ENCODE peak calls at places on chromosomes 3 and 15, in ten cellular contexts. C, U, S, N, Y, V, Q, G, E and T are unnamed samples.

GRCh38 chr3:99394831-99395733 is 243.3 kb upstream of the COL8A1 start:
- DNase-seq in E (no peak), C (no peak), G (no peak), V (no peak), N (no peak), U (no peak), Y (no peak), Q (no peak), S (no peak), T (no peak)

GRCh38 chr15:61171190-61171589 is 57.9 kb downstream of the RORA start:
- DNase-seq in E (no peak), Q (no peak), S (no peak), C (no peak), U (no peak), Y (no peak), V (no peak), G (no peak), N (no peak), T (no peak)

GRCh38 chr3:48397767-48398681 is 26.0 kb downstream of the FBXW12 start:
- DNase-seq in N (no peak), G (peak; percentile 86), Q (no peak), S (no peak), C (no peak), Y (no peak), V (no peak), U (no peak), E (no peak), T (no peak)

GRCh38 chr3:180680097-180680430 is 775 bp upstream of the CCDC39 start:
- DNase-seq in G (no peak), Q (no peak), U (no peak), N (peak; percentile 66), S (peak; percentile 8), E (peak; percentile 13), Y (no peak), V (no peak), C (no peak), T (no peak)

GRCh38 chr3:127629462-127630403 is 748 bp downstream of the PODXL2 start:
- DNase-seq in Q (no peak), E (no peak), C (no peak), G (no peak), Y (no peak), U (peak; percentile 83), N (no peak), V (no peak), S (peak; percentile 49), T (no peak)

GRCh38 chr3:136343446-136343845 is 93.3 kb downstream of the PCCB start:
- DNase-seq in S (no peak), U (no peak), G (no peak), V (no peak), C (no peak), N (no peak), Q (no peak), E (no peak), Y (no peak), T (no peak)

GRCh38 chr15:70014860-70015490 is 82.7 kb downstream of the TLE3 start:
- DNase-seq in V (no peak), G (no peak), Q (no peak), Y (no peak), S (peak; percentile 78), U (no peak), C (peak; percentile 43), N (no peak), E (no peak), T (no peak)

GRCh38 chr15:89790661-89791060 is 14.5 kb downstream of the MESP2 start:
- DNase-seq in Q (no peak), C (no peak), Y (no peak), U (no peak), G (no peak), V (no peak), E (no peak), S (no peak), N (no peak), T (no peak)

GRCh38 chr3:60949146-60949545 is 302.1 kb downstream of the FHIT start:
- DNase-seq in G (no peak), Y (no peak), V (no peak), Q (no peak), S (no peak), C (no peak), U (no peak), E (no peak), N (no peak), T (no peak)

GRCh38 chr15:78979456-78980320 is 34.8 kb upstream of the CTSH start:
- DNase-seq in G (no peak), N (peak; percentile 60), Y (peak; percentile 85), S (peak; percentile 67), E (peak; percentile 88), V (peak; percentile 81), Q (peak; percentile 82), U (peak; percentile 68), C (peak; percentile 81), T (no peak)

GRCh38 chr3:124315215-124316033 is 323.5 kb upstream of the ROPN1 start:
- DNase-seq in Y (no peak), E (no peak), S (no peak), V (peak; percentile 3), N (peak; percentile 8), G (peak; percentile 91), U (no peak), C (no peak), Q (no peak), T (no peak)

GRCh38 chr15:85118581-85118980 is 136.9 kb downstream of the PDE8A start:
- DNase-seq in V (no peak), G (peak; percentile 29), C (no peak), N (no peak), S (no peak), Y (no peak), U (no peak), Q (no peak), E (no peak), T (no peak)

GRCh38 chr15:77877869-77878577 is 199.5 kb downstream of the TBC1D2B start:
- DNase-seq in Y (no peak), U (no peak), G (no peak), C (no peak), V (no peak), E (no peak), S (no peak), N (no peak), Q (no peak), T (no peak)

GRCh38 chr15:25242166-25242879 is 196.5 kb downstream of the UBE3A start:
- DNase-seq in Q (peak; percentile 55), Y (no peak), G (no peak), N (no peak), V (no peak), S (no peak), C (no peak), U (no peak), E (no peak), T (peak; percentile 48)

GRCh38 chr15:41990243-41990605 is 17.9 kb upstream of the EHD4 start:
- DNase-seq in V (no peak), Q (no peak), N (no peak), E (no peak), C (no peak), U (no peak), S (no peak), Y (no peak), G (no peak), T (no peak)

GRCh38 chr15:38650936-38651327 is 86.3 kb upstream of the RASGRP1 start:
- DNase-seq in C (no peak), U (no peak), Y (no peak), Q (no peak), V (no peak), N (no peak), E (no peak), G (no peak), S (no peak), T (no peak)

GRCh38 chr3:150005243-150006102 is 34.8 kb upstream of the PFN2 start:
- DNase-seq in S (no peak), C (no peak), Y (no peak), V (no peak), E (no peak), G (no peak), U (no peak), N (no peak), Q (no peak), T (no peak)
- TF ChIP-seq POLR2AphosphoS5 in S (no peak), C (no peak), Y (no peak), V (no peak), E (no peak), G (no peak), U (no peak), N (no peak), Q (no peak), T (no peak)

GRCh38 chr3:44722103-44722401 is 7.4 kb upstream of the ZNF501 start:
- DNase-seq in S (no peak), U (no peak), Y (no peak), E (no peak), V (no peak), C (no peak), G (no peak), Q (no peak), N (no peak), T (no peak)
- H3K9me3 ChIP-seq in S (peaks cover 80% of the 10 kb centered on the region), U (peaks cover 93% of the 10 kb centered on the region), Y (peaks cover 73% of the 10 kb centered on the region), E (peaks cover 6% of the 10 kb centered on the region), V (peaks cover 53% of the 10 kb centered on the region), C (peaks cover 93% of the 10 kb centered on the region), G (peaks cover 98% of the 10 kb centered on the region), Q (peaks cover 50% of the 10 kb centered on the region), N (peaks cover 34% of the 10 kb centered on the region), T (peaks cover 69% of the 10 kb centered on the region)

GRCh38 chr3:19075037-19075436 is 73.3 kb upstream of the KCNH8 start:
- DNase-seq in V (no peak), U (no peak), Y (no peak), C (no peak), Q (no peak), S (no peak), N (no peak), G (no peak), E (no peak), T (no peak)

GRCh38 chr3:19073341-19074105 is 74.8 kb upstream of the KCNH8 start:
- DNase-seq in N (no peak), E (no peak), G (no peak), V (no peak), Q (no peak), S (no peak), C (no peak), Y (no peak), U (no peak), T (no peak)

GRCh38 chr3:19074257-19074938 is 73.9 kb upstream of the KCNH8 start:
- DNase-seq in E (no peak), Q (no peak), U (no peak), C (no peak), N (no peak), S (no peak), G (no peak), V (no peak), Y (no peak), T (no peak)

DNA sequence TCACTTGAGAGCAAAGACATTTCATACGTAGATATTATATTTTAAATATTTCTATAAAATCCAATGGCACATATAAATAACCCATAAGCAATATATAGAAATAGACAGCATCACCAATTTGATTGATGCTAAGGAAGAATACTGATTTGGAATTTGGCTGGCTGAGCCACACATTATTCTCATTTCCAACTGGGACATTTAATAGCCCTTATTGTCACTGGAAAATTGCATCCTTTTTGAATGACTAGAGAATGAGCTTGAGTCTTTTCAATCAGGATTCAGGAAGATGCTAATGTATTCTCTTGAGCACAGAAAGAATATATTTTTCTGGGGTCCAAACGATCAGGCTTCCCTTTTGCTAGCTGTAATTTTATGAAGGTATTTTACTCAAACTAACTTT is 70.9 kb upstream of the KCNH8 start:
- DNase-seq in N (no peak), C (no peak), G (no peak), Q (no peak), E (no peak), Y (no peak), V (no peak), U (no peak), S (no peak), T (no peak)
- TF ChIP-seq POLR2AphosphoS5 in N (no peak), C (no peak), G (no peak), Q (no peak), E (no peak), Y (no peak), V (no peak), U (no peak), S (no peak), T (no peak)

GRCh38 chr15:98324341-98324970 is 323.9 kb upstream of the IGF1R start:
- DNase-seq in Q (no peak), C (no peak), U (no peak), Y (no peak), V (no peak), G (no peak), S (no peak), E (no peak), N (no peak), T (no peak)
- H3K9me3 ChIP-seq in Q (no peaks in the 10 kb centered on the region), C (no peaks in the 10 kb centered on the region), U (no peaks in the 10 kb centered on the region), Y (no peaks in the 10 kb centered on the region), V (no peaks in the 10 kb centered on the region), G (peaks cover 5% of the 10 kb centered on the region), S (no peaks in the 10 kb centered on the region), E (no peaks in the 10 kb centered on the region), N (no peaks in the 10 kb centered on the region), T (no peaks in the 10 kb centered on the region)